ENCODE peak calls at places on chromosomes 16 and 17, in eight cellular contexts. Z, B, C, K, U, H, L and T are unnamed samples.

GRCh38 chr16:8137581-8137980 is 452.7 kb downstream of the TMEM114 start:
- DNase-seq in H (no peak), L (no peak), C (no peak), U (no peak), Z (no peak), K (no peak), B (no peak), T (no peak)

GRCh38 chr17:80803451-80804428 is 187.9 kb upstream of the CHMP6 start:
- DNase-seq in L (no peak), C (peak), H (no peak), U (no peak), Z (no peak), B (peak), K (no peak), T (no peak)

GRCh38 chr17:31431795-31432658 is 40.6 kb downstream of the RAB11FIP4 start:
- DNase-seq in L (no peak), Z (no peak), K (no peak), C (no peak), B (no peak), H (no peak), U (no peak), T (no peak)

GRCh38 chr17:43367588-43368242 is 31.1 kb upstream of the ARL4D start:
- DNase-seq in U (peak), H (peak), B (no peak), K (peak), Z (no peak), C (no peak), L (no peak), T (peak)

GRCh38 chr17:78399028-78399692 is 20.7 kb downstream of the PGS1 start:
- DNase-seq in Z (no peak), U (no peak), K (no peak), H (no peak), B (no peak), L (no peak), C (no peak), T (no peak)

GRCh38 chr17:44118427-44119050 is 4.9 kb downstream of the HDAC5 start:
- DNase-seq in K (no peak), B (no peak), U (no peak), H (no peak), L (no peak), C (no peak), Z (no peak), T (no peak)

GRCh38 chr16:74123826-74124225 is 172.8 kb upstream of the PSMD7 start:
- DNase-seq in K (peak), B (no peak), C (no peak), L (no peak), H (no peak), U (no peak), Z (no peak), T (no peak)

GRCh38 chr16:16041196-16041892 is 91.9 kb downstream of the ABCC1 start:
- DNase-seq in K (no peak), Z (no peak), B (no peak), L (peak), H (no peak), U (peak), C (no peak), T (no peak)

GRCh38 chr17:82528484-82529265 is 9.1 kb downstream of the FOXK2 start:
- DNase-seq in B (no peak), H (peak), L (peak), K (peak), C (no peak), Z (peak), U (no peak), T (peak)

GRCh38 chr16:10878644-10879498 is 1.9 kb downstream of the CIITA start:
- DNase-seq in K (peak), H (no peak), U (peak), L (peak), B (peak), C (peak), Z (peak), T (no peak)

DNA sequence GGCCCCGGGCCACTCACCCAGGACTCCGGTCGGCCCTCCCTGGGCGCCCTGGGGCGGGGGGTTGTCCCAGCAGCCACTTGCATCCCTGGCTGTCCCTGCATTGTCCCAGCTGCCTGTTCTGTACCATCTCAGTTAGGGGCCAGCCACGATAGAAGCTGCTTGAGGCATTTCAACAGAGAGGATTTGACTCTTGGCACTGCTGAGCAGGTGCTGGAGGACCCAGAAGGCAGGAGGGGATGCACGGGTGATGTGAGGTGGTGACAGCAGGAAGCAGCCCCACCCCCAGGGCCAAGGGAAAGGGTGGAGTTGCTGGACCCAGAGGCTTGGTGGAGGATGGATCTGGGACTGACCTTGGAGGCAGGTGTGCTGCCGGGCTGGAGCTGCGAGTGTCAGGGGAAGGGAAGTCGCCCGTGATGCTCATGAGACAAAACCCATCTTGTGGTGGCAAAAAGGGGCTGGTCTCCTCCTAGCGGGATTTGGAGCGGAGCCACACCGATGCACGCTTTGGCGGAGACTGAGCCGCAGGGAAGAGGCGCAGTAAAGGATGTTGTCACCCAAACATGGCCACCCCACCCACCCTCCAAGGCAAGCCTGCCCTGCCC is 188.0 kb upstream of the GSE1 start:
- DNase-seq in K (no peak), Z (peak), C (peak), L (no peak), B (peak), U (peak), H (no peak), T (no peak)
- H3K27ac ChIP-seq in K (no peak), Z (no peak), C (no peak), L (peak), B (no peak), U (no peak), H (no peak), T (no peak)

DNA sequence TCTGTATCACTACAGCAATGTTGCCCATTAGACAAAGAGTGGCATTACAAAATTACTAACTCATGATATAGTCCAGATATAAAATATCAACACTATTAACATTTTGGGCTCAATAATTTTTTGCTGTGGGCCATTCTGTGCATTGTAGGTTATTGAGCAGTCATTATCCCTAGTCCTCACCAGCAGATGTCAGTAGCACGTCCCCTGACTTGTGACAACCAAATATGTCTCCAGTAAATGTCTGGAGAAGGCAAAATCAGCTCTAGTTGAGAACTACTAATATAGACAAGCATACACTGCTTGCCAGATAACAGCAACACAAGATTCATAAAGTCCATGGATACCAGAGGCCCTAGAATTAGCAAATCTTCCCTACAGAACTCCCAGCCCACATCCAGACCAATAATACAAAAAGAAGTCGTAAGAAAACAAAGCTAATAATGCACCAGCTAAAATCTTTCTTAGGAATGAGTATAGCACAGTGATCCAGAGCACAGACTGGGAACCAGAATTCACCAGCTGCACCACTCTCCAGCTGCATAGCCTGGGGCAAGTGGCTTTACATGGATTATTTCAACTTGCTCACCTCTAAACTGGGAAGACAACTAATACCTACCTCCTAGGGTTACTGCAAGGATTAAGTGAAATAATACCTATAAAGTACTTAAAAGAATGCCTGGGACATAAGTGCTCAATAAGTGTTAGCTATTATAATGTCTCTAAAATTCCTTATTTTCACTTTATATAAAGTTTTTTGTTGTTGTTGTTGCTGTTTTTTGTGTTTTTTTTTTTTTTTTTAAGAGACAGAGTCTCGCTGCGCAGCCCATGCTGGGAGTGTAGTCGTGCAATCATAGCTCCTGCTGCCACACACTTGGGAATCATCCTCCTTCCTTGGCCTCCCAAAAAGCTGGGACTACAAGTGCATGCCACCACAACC is 23.7 kb downstream of the HELZ start:
- DNase-seq in U (no peak), Z (peak), B (no peak), C (no peak), K (peak), L (no peak), H (peak), T (no peak)
- TF ChIP-seq CTCF in U (peak), Z (peak), B (peak), C (peak), K (peak), L (peak), H (peak), T (peak)

GRCh38 chr16:3431779-3432219 is 11.5 kb downstream of the ZNF597 start:
- DNase-seq in H (peak), Z (peak), U (no peak), C (peak), L (peak), K (no peak), B (peak), T (no peak)

GRCh38 chr16:3439637-3440036 is 3.7 kb downstream of the ZNF597 start:
- DNase-seq in U (no peak), H (no peak), K (no peak), Z (no peak), L (no peak), B (no peak), C (no peak), T (no peak)

DNA sequence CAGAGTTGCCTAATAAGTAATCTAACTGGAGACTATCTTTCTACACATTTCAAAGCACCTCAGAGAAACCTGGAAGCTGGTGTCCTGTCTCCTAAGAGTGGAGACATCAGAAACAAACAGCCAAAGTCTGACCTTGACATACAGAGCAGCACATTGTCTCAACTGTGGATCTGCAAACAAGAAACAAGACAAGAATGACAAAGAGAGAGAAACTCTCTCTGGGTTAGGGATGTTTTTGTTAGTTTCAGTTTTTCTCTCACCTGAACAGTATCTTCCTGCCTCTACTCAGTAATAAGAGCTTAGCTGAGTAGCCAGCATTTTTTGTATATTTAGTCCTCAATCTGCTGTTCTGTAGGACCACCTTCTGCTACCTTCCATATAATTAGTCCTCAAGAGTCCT is 8.9 kb downstream of the ZNF597 start:
- DNase-seq in K (no peak), C (no peak), L (no peak), H (no peak), Z (no peak), B (no peak), U (no peak), T (no peak)
- H3K27ac ChIP-seq in K (no peak), C (no peak), L (no peak), H (no peak), Z (no peak), B (no peak), U (no peak), T (no peak)

DNA sequence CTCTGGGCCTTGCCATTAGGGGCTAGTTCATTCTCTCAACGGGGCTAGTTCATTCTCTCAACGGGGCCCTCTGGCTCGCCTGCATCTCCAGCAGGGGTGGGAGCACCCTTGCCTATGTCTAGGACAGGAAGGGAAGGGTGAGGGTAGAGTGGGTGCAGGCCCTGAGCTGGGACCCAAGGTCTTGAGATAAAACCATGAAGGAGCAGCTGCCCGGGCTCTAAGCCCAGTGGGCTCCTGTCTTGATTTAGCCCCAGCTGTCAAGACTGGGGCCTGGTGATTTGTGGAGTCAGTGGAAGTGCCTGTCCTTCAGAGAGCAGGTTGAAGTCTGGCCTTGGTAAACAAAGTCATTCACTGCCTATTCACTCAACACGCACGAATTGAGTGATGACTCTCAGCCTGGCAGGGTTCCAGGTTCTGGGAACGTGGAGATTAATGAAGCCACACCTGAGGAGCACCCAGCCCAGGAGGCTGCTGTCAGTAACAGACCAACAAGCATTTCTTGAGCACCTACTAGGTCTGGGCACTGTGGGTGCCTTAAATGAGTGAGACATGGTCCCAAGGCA is 35.4 kb downstream of the WNT3 start:
- DNase-seq in K (no peak), C (no peak), L (peak), Z (no peak), U (no peak), B (no peak), H (no peak), T (no peak)
- TF ChIP-seq CTCF in K (no peak), C (no peak), L (no peak), Z (no peak), U (no peak), B (no peak), H (no peak), T (no peak)

GRCh38 chr16:72834499-72834898 is 213.4 kb downstream of the ZFHX3 start:
- DNase-seq in B (no peak), U (no peak), C (no peak), H (no peak), K (no peak), L (no peak), Z (no peak), T (no peak)
- H3K27ac ChIP-seq in B (no peak), U (no peak), C (no peak), H (no peak), K (no peak), L (no peak), Z (peak), T (no peak)

DNA sequence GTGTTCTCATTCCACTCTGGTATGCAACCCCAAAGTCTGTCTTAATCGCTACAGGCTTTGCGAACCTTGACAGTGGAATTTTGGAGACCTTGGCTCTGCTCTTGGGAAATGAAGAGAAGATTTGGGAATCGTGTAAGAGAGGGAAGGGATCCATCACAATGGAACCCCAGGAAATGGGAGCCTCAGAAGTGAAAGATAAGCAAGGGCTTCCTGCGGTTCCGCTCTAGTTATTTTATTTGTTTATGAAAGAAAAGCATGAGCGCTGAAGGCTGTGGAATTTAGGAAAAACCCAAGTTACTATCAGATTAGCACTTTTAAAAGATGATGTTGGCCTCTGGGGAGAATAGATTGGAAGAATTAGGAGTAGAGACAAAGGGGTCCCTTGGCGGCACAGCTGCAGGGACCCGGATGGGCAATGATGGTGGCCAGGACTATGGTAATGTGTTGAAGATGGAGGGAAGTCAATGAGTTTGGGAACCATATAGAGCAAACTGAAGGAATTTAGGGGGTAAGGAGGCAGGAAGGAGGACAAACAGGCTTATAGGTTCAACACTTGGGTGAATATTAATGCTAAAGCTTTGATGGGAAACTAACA is 55.3 kb downstream of the HS3ST3B1 start:
- DNase-seq in L (no peak), H (no peak), C (no peak), B (no peak), U (peak), K (no peak), Z (no peak), T (no peak)
- TF ChIP-seq CTCF in L (no peak), H (no peak), C (no peak), B (no peak), U (no peak), K (no peak), Z (no peak), T (no peak)